ENCODE peak calls at places on chromosome 19, in seven cellular contexts. W is tibial artery, C is upper lobe of left lung, K is neuronal stem cell, Q is PC-3, X is thyroid gland, V is tibial nerve. H is an unnamed sample.

GRCh38 chr19:41339936-41340335 is 13.8 kb downstream of the TGFB1 start:
- DNase-seq in V (no peak), K (no peak), X (no peak), W (no peak), Q (peak; percentile 38), C (no peak), H (no peak)

GRCh38 chr19:21519488-21519887 is 14.1 kb downstream of the ZNF429 start:
- DNase-seq in X (no peak), V (no peak), C (no peak), W (no peak), K (no peak), Q (no peak), H (no peak)

GRCh38 chr19:38597075-38597474 is 20.7 kb downstream of the MAP4K1 start:
- DNase-seq in V (no peak), W (no peak), Q (no peak), K (no peak), X (no peak), C (no peak), H (no peak)

GRCh38 chr19:18488838-18489626 is 32.8 kb downstream of the ELL start:
- DNase-seq in Q (peak; percentile 30), C (no peak), K (peak; percentile 29), V (no peak), X (peak; percentile 93), W (no peak), H (no peak)

GRCh38 chr19:6580313-6580712 is 10.6 kb downstream of the CD70 start:
- DNase-seq in C (peak; percentile 34), V (no peak), X (no peak), K (no peak), W (no peak), Q (peak; percentile 91), H (no peak)

GRCh38 chr19:50300051-50300450 is 29.1 kb downstream of the KCNC3 start:
- DNase-seq in V (no peak), W (no peak), K (no peak), X (no peak), C (no peak), Q (no peak), H (no peak)

GRCh38 chr19:54106716-54107115 is 4.1 kb downstream of the NDUFA3 start:
- DNase-seq in V (no peak), W (no peak), Q (no peak), C (no peak), K (no peak), X (no peak), H (peak; percentile 39)

GRCh38 chr19:40614595-40615411 is 13.6 kb downstream of the LTBP4 start:
- DNase-seq in X (peak; percentile 80), W (peak; percentile 93), V (peak; percentile 92), C (peak; percentile 73), Q (peak; percentile 79), K (peak; percentile 86), H (peak; percentile 91)

GRCh38 chr19:41219924-41220567 is 1.0 kb downstream of the AXL start:
- DNase-seq in V (no peak), K (no peak), W (peak; percentile 92), Q (peak; percentile 27), X (no peak), C (no peak), H (peak; percentile 79)

GRCh38 chr19:42313096-42313839 is at the start of gene TMEM145:
- DNase-seq in K (peak; percentile 51), W (no peak), Q (no peak), X (peak; percentile 29), C (no peak), V (no peak), H (no peak)

GRCh38 chr19:44893704-44894103 is 2.6 kb downstream of the TOMM40 start:
- DNase-seq in X (no peak), C (no peak), K (no peak), Q (no peak), V (no peak), W (no peak), H (no peak)

GRCh38 chr19:33324628-33325027 is 22.3 kb upstream of the CEBPA start:
- DNase-seq in X (no peak), Q (no peak), W (no peak), C (no peak), K (no peak), V (no peak), H (no peak)

GRCh38 chr19:1266818-1267440 is 2.2 kb upstream of the CIRBP start:
- DNase-seq in C (peak; percentile 78), K (no peak), X (peak; percentile 67), W (peak; percentile 88), Q (peak; percentile 54), V (no peak), H (peak; percentile 82)

GRCh38 chr19:799076-799881 is 2.0 kb downstream of the PTBP1 start:
- DNase-seq in K (peak; percentile 58), Q (peak; percentile 26), X (peak; percentile 66), V (no peak), C (no peak), W (no peak), H (no peak)

GRCh38 chr19:6292006-6292405 is 12.2 kb upstream of the MLLT1 start:
- DNase-seq in W (no peak), V (no peak), K (no peak), X (no peak), Q (no peak), C (no peak), H (no peak)

GRCh38 chr19:35455616-35456201 is 7.7 kb downstream of the FFAR2 start:
- DNase-seq in C (no peak), K (no peak), Q (no peak), X (no peak), V (no peak), W (no peak), H (no peak)

GRCh38 chr19:18802354-18802753 is 11.2 kb upstream of the COMP start:
- DNase-seq in X (no peak), V (no peak), K (no peak), W (no peak), Q (no peak), C (no peak), H (no peak)

GRCh38 chr19:55619264-55619663 is 5.1 kb downstream of the ZNF784 start:
- DNase-seq in Q (no peak), X (no peak), K (no peak), V (no peak), W (no peak), C (no peak), H (no peak)

GRCh38 chr19:6056282-6056741 is 54.0 kb downstream of the RFX2 start:
- DNase-seq in Q (no peak), W (peak; percentile 69), X (no peak), C (no peak), V (no peak), K (no peak), H (no peak)

GRCh38 chr19:44748426-44749254 is at the start of gene BCL3:
- DNase-seq in W (peak; percentile 85), C (peak; percentile 89), K (no peak), V (no peak), X (peak; percentile 80), Q (peak; percentile 67), H (peak; percentile 87)

DNA sequence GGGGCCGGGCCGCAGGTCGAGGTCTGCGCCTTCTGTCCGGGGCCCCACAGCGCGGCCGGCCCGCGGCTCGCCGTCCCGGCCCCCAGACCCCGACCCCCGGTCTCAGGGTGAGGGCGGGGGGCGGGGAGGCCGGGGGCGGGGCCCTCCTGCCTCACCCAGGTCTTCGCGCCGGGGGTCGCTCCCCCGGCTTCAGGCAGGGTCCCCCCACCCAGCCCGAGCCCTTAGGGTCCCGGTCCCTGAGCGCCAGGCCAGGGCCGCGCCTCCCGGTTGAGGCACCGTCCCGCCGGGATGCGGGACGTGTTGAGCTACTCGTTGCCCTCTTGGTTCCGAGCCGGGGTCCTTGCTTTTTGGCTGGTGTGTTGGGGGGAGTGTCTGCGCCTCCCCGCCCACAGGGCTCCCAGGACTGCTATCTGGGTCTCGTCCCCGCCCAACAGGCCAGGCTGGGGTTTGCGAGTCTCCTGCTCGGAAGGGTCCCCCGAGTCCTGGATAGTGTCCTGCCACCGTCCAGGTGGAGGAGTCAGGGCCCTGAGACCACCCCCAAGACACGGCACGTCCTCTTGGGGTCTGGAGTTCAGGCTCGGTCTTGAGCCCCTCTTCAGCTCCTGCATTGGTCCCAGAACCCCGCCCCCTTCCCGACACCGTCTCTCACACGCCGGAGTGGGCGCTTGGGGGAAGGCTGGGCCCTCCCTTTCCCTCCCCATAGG is 452 bp downstream of the PIAS4 start:
- DNase-seq in C (peak; percentile 49), X (peak; percentile 44), Q (no peak), K (peak; percentile 23), W (no peak), V (peak; percentile 40), H (no peak)
- H3K4me1 ChIP-seq in C (peaks cover 56% of the 10 kb centered on the region), X (peaks cover 25% of the 10 kb centered on the region), Q (peaks cover 5% of the 10 kb centered on the region), K (peaks cover 7% of the 10 kb centered on the region), W (no peaks in the 10 kb centered on the region), V (peaks cover 31% of the 10 kb centered on the region), H (no peaks in the 10 kb centered on the region)

GRCh38 chr19:52637718-52638585 is at the start of gene ZNF83:
- DNase-seq in V (peak; percentile 99), C (peak; percentile 97), Q (peak; percentile 98), K (peak; percentile 96), X (peak; percentile 99), W (peak; percentile 98), H (peak; percentile 99)

GRCh38 chr19:52638601-52639000 is 446 bp upstream of the ZNF83 start:
- DNase-seq in C (no peak), K (no peak), Q (no peak), W (no peak), V (no peak), X (no peak), H (peak; percentile 79)

GRCh38 chr19:52640916-52641315 is 2.8 kb upstream of the ZNF83 start:
- DNase-seq in W (no peak), K (no peak), V (no peak), Q (no peak), X (no peak), C (no peak), H (no peak)

GRCh38 chr19:52635786-52636570 is 2.2 kb downstream of the ZNF83 start:
- DNase-seq in X (no peak), W (no peak), C (no peak), V (no peak), K (no peak), Q (no peak), H (no peak)
- H3K4me3 ChIP-seq in X (no peak overlapping the region), W (no peak overlapping the region), C (no peak overlapping the region), V (no peak overlapping the region), K (no peak overlapping the region), Q (no peak overlapping the region), H (no peak overlapping the region)

GRCh38 chr19:43690890-43691289 is 20.9 kb upstream of the PLAUR start:
- DNase-seq in X (no peak), K (no peak), C (no peak), V (no peak), Q (no peak), W (no peak), H (no peak)
- H3K4me1 ChIP-seq in X (no peaks in the 10 kb centered on the region), K (peaks cover 18% of the 10 kb centered on the region), C (no peaks in the 10 kb centered on the region), V (no peaks in the 10 kb centered on the region), Q (peaks cover 8% of the 10 kb centered on the region), W (no peaks in the 10 kb centered on the region), H (no peaks in the 10 kb centered on the region)

DNA sequence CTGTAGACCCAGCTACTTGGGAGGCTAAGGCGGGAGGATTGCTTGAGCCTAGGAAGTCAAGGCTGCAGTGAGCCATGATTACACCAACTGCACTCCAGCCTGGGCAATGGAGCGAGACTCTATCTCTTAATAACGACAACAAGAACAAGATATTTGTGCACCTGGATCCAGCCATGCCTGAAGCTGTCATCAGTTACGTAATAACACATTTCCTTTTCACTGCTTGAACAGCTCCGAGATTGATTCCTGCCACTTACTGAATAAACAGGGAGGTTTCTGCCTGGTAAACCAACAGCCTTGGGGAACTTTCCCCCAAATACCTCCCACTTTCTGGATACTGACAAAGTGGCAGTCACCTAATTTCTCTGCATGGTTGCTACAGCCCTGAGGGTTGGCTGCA is 5.4 kb downstream of the KANK2 start:
- DNase-seq in X (no peak), C (no peak), Q (no peak), K (no peak), V (no peak), W (no peak), H (no peak)
- H3K4me3 ChIP-seq in X (no peak overlapping the region), C (no peak overlapping the region), Q (no peak overlapping the region), K (no peak overlapping the region), V (no peak overlapping the region), W (peak overlapping the region; percentile 28), H (no peak overlapping the region)